ENCODE peak calls at places on chromosomes 12 and 14, in six cellular contexts. N, H, L, E, X and W are unnamed samples.

GRCh38 chr12:1518763-1519516 is 75.4 kb downstream of the FBXL14 start:
- DNase-seq in E (no peak), H (peak), L (no peak), X (peak), N (no peak), W (no peak)

GRCh38 chr12:43836455-43836989 is 641 bp downstream of the TMEM117 start:
- DNase-seq in H (no peak), X (no peak), N (no peak), L (no peak), E (no peak), W (no peak)

GRCh38 chr12:124754949-124755800 is 108.5 kb downstream of the SCARB1 start:
- DNase-seq in L (no peak), X (no peak), H (peak), E (no peak), N (peak), W (peak)

GRCh38 chr12:132196038-132196872 is 52.0 kb downstream of the NOC4L start:
- DNase-seq in E (no peak), H (no peak), X (no peak), L (no peak), N (no peak), W (no peak)

GRCh38 chr12:47102845-47103666 is 23.3 kb upstream of the AMIGO2 start:
- DNase-seq in X (no peak), H (no peak), E (no peak), L (no peak), N (no peak), W (no peak)

GRCh38 chr12:31585271-31585670 is 5.7 kb downstream of the DENND5B start:
- DNase-seq in L (no peak), E (no peak), H (no peak), X (no peak), N (no peak), W (no peak)

GRCh38 chr12:96445743-96446655 is 43.4 kb upstream of the CFAP54 start:
- DNase-seq in L (peak), X (no peak), N (no peak), H (no peak), E (no peak), W (no peak)

GRCh38 chr12:106249411-106250135 is 1.8 kb upstream of the CKAP4 start:
- DNase-seq in X (peak), N (no peak), L (peak), E (no peak), H (no peak), W (no peak)

GRCh38 chr12:21912318-21912717 is 28.9 kb downstream of the ABCC9 start:
- DNase-seq in L (no peak), X (no peak), H (no peak), N (no peak), E (no peak), W (no peak)

GRCh38 chr14:104159990-104160389 is 21.6 kb downstream of the KIF26A start:
- DNase-seq in E (no peak), L (no peak), N (no peak), X (no peak), H (no peak), W (no peak)

GRCh38 chr14:104155513-104155912 is 17.1 kb downstream of the KIF26A start:
- DNase-seq in H (no peak), N (peak), E (no peak), X (no peak), L (no peak), W (no peak)

GRCh38 chr14:104158827-104159798 is 20.7 kb downstream of the KIF26A start:
- DNase-seq in E (no peak), N (peak), L (no peak), H (no peak), X (no peak), W (no peak)

GRCh38 chr14:104156142-104156541 is 17.8 kb downstream of the KIF26A start:
- DNase-seq in H (no peak), X (no peak), L (no peak), E (no peak), N (no peak), W (no peak)

GRCh38 chr14:104157303-104157928 is 19.0 kb downstream of the KIF26A start:
- DNase-seq in E (no peak), N (no peak), H (no peak), L (no peak), X (no peak), W (no peak)
- TF ChIP-seq CTCF in E (peak), N (no peak), H (no peak), L (no peak), X (peak), W (no peak)

GRCh38 chr14:58947156-58947555 is 241.3 kb upstream of the DAAM1 start:
- DNase-seq in E (no peak), X (no peak), N (no peak), L (no peak), H (no peak), W (no peak)
- TF ChIP-seq CTCF in E (no peak), X (no peak), N (no peak), L (no peak), H (no peak), W (no peak)

DNA sequence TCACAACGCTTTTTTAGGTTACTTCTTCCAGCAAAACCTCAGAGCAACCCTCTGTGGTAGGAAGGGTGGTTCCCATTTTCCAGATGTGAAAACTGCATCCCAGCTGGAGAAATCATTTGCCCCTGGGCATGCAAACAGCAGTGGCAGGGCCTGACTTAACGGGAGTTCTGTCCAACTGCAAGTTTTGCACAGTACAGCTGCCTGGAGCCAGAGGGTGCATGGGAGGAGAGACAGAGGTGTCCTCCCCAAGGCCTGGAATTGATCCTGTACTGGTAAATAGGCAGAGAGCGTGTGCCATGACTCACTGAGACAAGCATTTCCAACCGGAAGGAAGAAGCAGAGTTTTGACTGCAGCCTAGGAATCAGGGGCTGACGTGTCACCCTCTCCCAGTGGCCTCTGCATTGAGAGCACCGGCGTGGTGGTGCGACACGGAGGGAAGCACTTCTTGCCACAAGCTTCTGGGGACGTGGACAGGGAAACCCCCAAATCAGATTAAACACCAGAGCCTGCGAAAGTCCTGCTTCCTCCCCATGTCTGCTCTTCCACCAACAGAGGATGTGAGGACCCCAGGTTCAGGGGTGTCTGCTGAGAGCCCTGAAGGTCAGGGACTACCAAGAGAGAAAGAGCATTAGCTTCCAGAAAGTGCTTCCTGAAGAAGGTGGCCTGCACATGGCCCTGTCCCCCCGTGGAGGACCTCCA is 19.0 kb upstream of the SERPINA4 start:
- DNase-seq in N (no peak), L (no peak), H (peak), X (no peak), E (no peak), W (no peak)
- TF ChIP-seq CTCF in N (no peak), L (no peak), H (no peak), X (no peak), E (no peak), W (no peak)

GRCh38 chr12:111789779-111790178 is 23.0 kb downstream of the ALDH2 start:
- DNase-seq in N (no peak), L (no peak), E (no peak), H (no peak), X (no peak), W (no peak)

GRCh38 chr12:111785651-111786050 is 18.9 kb downstream of the ALDH2 start:
- DNase-seq in N (no peak), X (no peak), H (no peak), E (no peak), L (no peak), W (no peak)

GRCh38 chr12:111784953-111785352 is 18.2 kb downstream of the ALDH2 start:
- DNase-seq in X (no peak), E (no peak), L (no peak), H (no peak), N (no peak), W (no peak)

GRCh38 chr12:111791507-111791906 is 24.8 kb downstream of the ALDH2 start:
- DNase-seq in H (no peak), X (no peak), L (no peak), E (no peak), N (no peak), W (no peak)

DNA sequence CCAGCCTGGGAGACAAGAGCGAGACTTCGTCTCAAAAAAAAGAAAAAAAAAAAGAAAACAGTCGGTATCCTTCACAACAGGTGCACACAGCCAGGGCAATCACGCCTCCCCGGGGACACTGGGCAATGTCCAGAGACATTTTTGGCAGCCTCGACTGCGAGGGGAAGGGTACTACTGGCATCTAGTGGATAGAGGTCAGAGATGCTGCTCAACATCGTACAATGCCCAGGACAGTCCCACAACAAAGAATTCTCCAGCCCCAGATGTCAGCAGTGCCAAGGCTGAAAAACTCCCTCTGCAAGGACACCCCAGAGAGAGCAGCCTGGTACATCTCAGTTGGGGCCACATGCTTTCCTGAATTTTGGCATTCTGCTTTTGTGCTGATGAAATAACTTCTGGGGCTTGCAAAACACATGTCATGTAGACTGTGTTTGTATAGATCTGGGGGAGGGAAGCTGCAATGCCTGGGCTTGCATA is 21.5 kb downstream of the ALDH2 start:
- DNase-seq in X (peak), E (no peak), L (peak), H (no peak), N (peak), W (no peak)
- TF ChIP-seq CTCF in X (peak), E (no peak), L (peak), H (no peak), N (peak), W (peak)

GRCh38 chr14:68295316-68295816 is 475.8 kb downstream of the RAD51B start:
- DNase-seq in H (no peak), E (no peak), N (peak), L (no peak), X (peak), W (no peak)

GRCh38 chr14:68297011-68297410 is 477.4 kb downstream of the RAD51B start:
- DNase-seq in H (no peak), E (no peak), N (no peak), L (no peak), X (no peak), W (no peak)

GRCh38 chr14:68300608-68301007 is 481.0 kb downstream of the RAD51B start:
- DNase-seq in H (no peak), N (no peak), X (no peak), L (no peak), E (no peak), W (no peak)

GRCh38 chr14:68293404-68293803 is 473.8 kb downstream of the RAD51B start:
- DNase-seq in H (no peak), N (no peak), E (no peak), X (no peak), L (peak), W (no peak)

GRCh38 chr14:68297871-68298468 is 478.4 kb downstream of the RAD51B start:
- DNase-seq in L (no peak), E (no peak), H (no peak), X (peak), N (no peak), W (no peak)
- TF ChIP-seq CTCF in L (no peak), E (no peak), H (peak), X (peak), N (peak), W (no peak)

DNA sequence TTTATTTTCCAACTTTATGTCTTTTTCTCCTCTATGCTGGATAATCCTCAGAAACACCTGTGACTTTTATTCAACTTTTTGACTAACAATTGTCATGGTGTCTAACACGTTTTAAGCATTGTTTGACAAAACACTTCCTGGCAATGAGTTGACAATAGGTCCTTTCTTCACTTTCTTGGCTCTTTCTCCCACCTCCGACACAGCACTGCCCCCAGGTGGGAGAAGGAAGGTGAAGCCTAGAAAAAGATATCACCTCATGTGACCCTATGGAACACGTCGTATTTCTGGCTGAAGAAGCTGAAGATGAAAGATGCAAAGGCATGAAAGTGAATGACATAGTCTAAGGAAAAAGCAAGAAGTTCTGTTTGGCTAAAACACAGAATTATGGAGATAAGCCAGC is 430.0 kb downstream of the ETNK1 start:
- DNase-seq in E (peak), X (peak), H (no peak), L (peak), N (no peak), W (no peak)
- TF ChIP-seq CTCF in E (peak), X (peak), H (peak), L (peak), N (peak), W (peak)

GRCh38 chr14:74906923-74907620 is 16.0 kb downstream of the RPS6KL1 start:
- DNase-seq in N (no peak), X (peak), L (no peak), E (no peak), H (no peak), W (no peak)
- TF ChIP-seq CTCF in N (no peak), X (peak), L (peak), E (peak), H (no peak), W (no peak)

DNA sequence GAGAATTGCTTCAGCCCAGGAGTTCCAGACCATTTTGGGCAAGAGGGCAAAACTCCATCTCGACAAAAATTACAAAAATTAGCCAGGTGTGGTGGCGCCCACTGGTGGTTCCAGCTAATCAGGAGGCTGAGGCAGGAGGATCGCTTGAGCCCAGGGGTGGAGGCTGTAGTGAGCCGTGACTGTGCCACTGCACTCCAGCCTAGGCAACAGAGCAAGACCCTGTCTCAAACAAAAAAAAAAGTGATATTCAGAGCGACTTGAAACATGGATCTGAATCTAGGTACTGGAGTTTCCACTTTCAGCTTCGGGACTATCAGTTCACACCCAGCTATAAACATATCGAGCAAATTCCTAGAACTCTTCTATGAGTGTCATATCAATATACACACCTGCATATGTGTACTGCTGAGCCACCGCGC is 16.3 kb upstream of the RNF34 start:
- DNase-seq in N (no peak), H (no peak), E (no peak), L (no peak), X (no peak), W (no peak)
- TF ChIP-seq CTCF in N (no peak), H (no peak), E (peak), L (peak), X (peak), W (no peak)